ENCODE peak calls at places on chromosomes 2 and 18, in eight cellular contexts. One of them, this sample, is unnamed. For H3K9me3, the result is how much of the 10 kb centered on the place peaks cover.

GRCh38 chr2:63544017-63544627 is 44.2 kb downstream of the WDPCP start:
- DNase-seq in H9: no peak
- DNase-seq in T-helper 17 cell: no peak
- DNase-seq in psoas muscle: no peak
- DNase-seq in upper lobe of right lung: no peak
- DNase-seq in fibroblast of lung: peak
- DNase-seq in cardiac muscle cell: peak
- DNase-seq in right atrium auricular region: no peak
- DNase-seq in this sample: no peak

GRCh38 chr2:75424936-75425619 is 135.7 kb downstream of the EVA1A start:
- DNase-seq in cardiac muscle cell: no peak
- DNase-seq in fibroblast of lung: peak
- DNase-seq in upper lobe of right lung: peak
- DNase-seq in H9: peak
- DNase-seq in psoas muscle: no peak
- DNase-seq in T-helper 17 cell: no peak
- DNase-seq in right atrium auricular region: no peak
- DNase-seq in this sample: peak

GRCh38 chr2:169109502-169110409 is 40.4 kb downstream of the DHRS9 start:
- DNase-seq in cardiac muscle cell: peak
- DNase-seq in fibroblast of lung: peak
- DNase-seq in psoas muscle: peak
- DNase-seq in right atrium auricular region: peak
- DNase-seq in H9: peak
- DNase-seq in T-helper 17 cell: peak
- DNase-seq in upper lobe of right lung: peak
- DNase-seq in this sample: peak

GRCh38 chr2:72579595-72580180 is 246.1 kb downstream of the EXOC6B start:
- DNase-seq in fibroblast of lung: peak
- DNase-seq in T-helper 17 cell: no peak
- DNase-seq in H9: no peak
- DNase-seq in psoas muscle: no peak
- DNase-seq in right atrium auricular region: no peak
- DNase-seq in upper lobe of right lung: no peak
- DNase-seq in cardiac muscle cell: peak
- DNase-seq in this sample: no peak

GRCh38 chr2:231344851-231345250 is 50.7 kb upstream of the B3GNT7 start:
- DNase-seq in psoas muscle: no peak
- DNase-seq in fibroblast of lung: no peak
- DNase-seq in T-helper 17 cell: no peak
- DNase-seq in cardiac muscle cell: no peak
- DNase-seq in upper lobe of right lung: no peak
- DNase-seq in right atrium auricular region: no peak
- DNase-seq in H9: no peak
- DNase-seq in this sample: peak

GRCh38 chr2:240812301-240812680 is 7.7 kb downstream of the KIF1A start:
- DNase-seq in psoas muscle: no peak
- DNase-seq in upper lobe of right lung: peak
- DNase-seq in right atrium auricular region: no peak
- DNase-seq in T-helper 17 cell: no peak
- DNase-seq in H9: peak
- DNase-seq in cardiac muscle cell: no peak
- DNase-seq in fibroblast of lung: no peak
- DNase-seq in this sample: peak

GRCh38 chr18:48036191-48036590 is 105.7 kb upstream of the SMAD2 start:
- DNase-seq in H9: no peak
- DNase-seq in T-helper 17 cell: no peak
- DNase-seq in cardiac muscle cell: no peak
- DNase-seq in upper lobe of right lung: no peak
- DNase-seq in psoas muscle: no peak
- DNase-seq in fibroblast of lung: peak
- DNase-seq in right atrium auricular region: peak
- DNase-seq in this sample: peak

GRCh38 chr2:197369946-197370325 is 59.4 kb upstream of the ANKRD44 start:
- DNase-seq in fibroblast of lung: peak
- DNase-seq in right atrium auricular region: no peak
- DNase-seq in H9: no peak
- DNase-seq in upper lobe of right lung: no peak
- DNase-seq in T-helper 17 cell: no peak
- DNase-seq in psoas muscle: no peak
- DNase-seq in cardiac muscle cell: no peak
- DNase-seq in this sample: no peak

GRCh38 chr18:57772387-57772799 is 30.7 kb downstream of the ATP8B1 start:
- DNase-seq in fibroblast of lung: no peak
- DNase-seq in right atrium auricular region: no peak
- DNase-seq in T-helper 17 cell: no peak
- DNase-seq in upper lobe of right lung: no peak
- DNase-seq in psoas muscle: peak
- DNase-seq in cardiac muscle cell: no peak
- DNase-seq in H9: no peak
- DNase-seq in this sample: peak

GRCh38 chr2:231810905-231811304 is 24.7 kb downstream of the COPS7B start:
- DNase-seq in cardiac muscle cell: no peak
- DNase-seq in psoas muscle: no peak
- DNase-seq in T-helper 17 cell: no peak
- DNase-seq in H9: no peak
- DNase-seq in right atrium auricular region: no peak
- DNase-seq in upper lobe of right lung: no peak
- DNase-seq in fibroblast of lung: peak
- DNase-seq in this sample: peak

GRCh38 chr18:58195278-58195721 is 151.3 kb downstream of the NEDD4L start:
- DNase-seq in right atrium auricular region: no peak
- DNase-seq in cardiac muscle cell: peak
- DNase-seq in upper lobe of right lung: peak
- DNase-seq in H9: peak
- DNase-seq in fibroblast of lung: no peak
- DNase-seq in psoas muscle: no peak
- DNase-seq in T-helper 17 cell: peak
- DNase-seq in this sample: peak

GRCh38 chr2:19648583-19648982 is 253.2 kb downstream of the TTC32 start:
- DNase-seq in fibroblast of lung: peak
- DNase-seq in psoas muscle: peak
- DNase-seq in T-helper 17 cell: no peak
- DNase-seq in H9: no peak
- DNase-seq in right atrium auricular region: no peak
- DNase-seq in cardiac muscle cell: no peak
- DNase-seq in upper lobe of right lung: no peak
- DNase-seq in this sample: no peak

GRCh38 chr2:85712261-85712660 is 18.1 kb downstream of the GNLY start:
- DNase-seq in right atrium auricular region: peak
- DNase-seq in cardiac muscle cell: no peak
- DNase-seq in upper lobe of right lung: peak
- DNase-seq in fibroblast of lung: no peak
- DNase-seq in H9: no peak
- DNase-seq in T-helper 17 cell: no peak
- DNase-seq in psoas muscle: no peak
- DNase-seq in this sample: no peak

GRCh38 chr18:27839141-27839540 is 337.8 kb downstream of the CDH2 start:
- DNase-seq in fibroblast of lung: peak
- DNase-seq in upper lobe of right lung: no peak
- DNase-seq in cardiac muscle cell: no peak
- DNase-seq in psoas muscle: no peak
- DNase-seq in right atrium auricular region: no peak
- DNase-seq in H9: no peak
- DNase-seq in T-helper 17 cell: no peak
- DNase-seq in this sample: no peak

GRCh38 chr2:159807183-159808037 is 9.4 kb upstream of the CD302 start:
- DNase-seq in cardiac muscle cell: peak
- DNase-seq in T-helper 17 cell: no peak
- DNase-seq in upper lobe of right lung: no peak
- DNase-seq in H9: peak
- DNase-seq in psoas muscle: no peak
- DNase-seq in right atrium auricular region: no peak
- DNase-seq in fibroblast of lung: peak
- DNase-seq in this sample: peak

GRCh38 chr2:161552015-161552414 is 72.2 kb upstream of the SLC4A10 start:
- DNase-seq in cardiac muscle cell: no peak
- DNase-seq in right atrium auricular region: no peak
- DNase-seq in H9: no peak
- DNase-seq in fibroblast of lung: no peak
- DNase-seq in upper lobe of right lung: no peak
- DNase-seq in T-helper 17 cell: no peak
- DNase-seq in psoas muscle: no peak
- DNase-seq in this sample: no peak

GRCh38 chr2:10254373-10255188 is 48.1 kb upstream of the HPCAL1 start:
- DNase-seq in right atrium auricular region: no peak
- DNase-seq in upper lobe of right lung: peak
- DNase-seq in fibroblast of lung: peak
- DNase-seq in psoas muscle: peak
- DNase-seq in T-helper 17 cell: no peak
- DNase-seq in cardiac muscle cell: no peak
- DNase-seq in H9: no peak
- DNase-seq in this sample: peak

GRCh38 chr2:17506736-17507616 is 11.3 kb downstream of the RAD51AP2 start:
- DNase-seq in T-helper 17 cell: no peak
- DNase-seq in H9: no peak
- DNase-seq in right atrium auricular region: no peak
- DNase-seq in cardiac muscle cell: no peak
- DNase-seq in fibroblast of lung: peak
- DNase-seq in upper lobe of right lung: no peak
- DNase-seq in psoas muscle: no peak
- DNase-seq in this sample: no peak

DNA sequence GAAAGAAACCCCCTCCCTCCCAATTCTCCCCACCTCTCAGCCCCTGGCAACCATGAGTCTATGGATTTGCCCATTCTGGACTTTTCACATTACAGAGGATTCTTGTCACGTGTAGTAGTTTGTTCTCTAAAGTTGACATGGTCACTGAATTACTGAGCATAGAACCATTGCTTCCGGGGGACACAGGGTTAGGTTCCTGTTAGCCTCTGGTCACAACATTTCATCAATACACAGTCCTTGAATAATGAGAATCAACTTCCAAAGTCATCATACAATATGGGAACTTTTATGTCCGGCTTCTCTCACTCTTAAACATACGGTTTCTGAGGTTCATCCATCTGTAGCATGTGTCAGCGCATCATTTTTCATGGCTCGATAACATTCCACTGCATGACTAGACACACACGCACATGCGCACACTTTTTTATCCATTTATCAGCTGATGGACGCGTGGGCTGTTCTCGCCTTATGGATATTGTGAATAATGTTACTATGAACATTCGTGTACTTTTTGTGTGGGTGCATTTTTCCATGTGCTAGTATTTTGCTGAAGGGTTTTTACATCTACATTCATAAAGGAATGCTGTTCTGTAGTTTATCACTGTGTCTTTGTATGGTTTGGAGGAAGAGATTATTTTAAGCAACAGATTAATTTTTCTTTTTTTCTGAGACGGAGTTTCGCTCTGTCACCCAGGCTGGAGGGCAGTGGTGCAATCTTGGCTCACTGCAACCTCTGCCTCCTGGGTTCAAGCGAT is 48.1 kb downstream of the PARD6G start:
- DNase-seq in H9: no peak
- DNase-seq in cardiac muscle cell: no peak
- DNase-seq in right atrium auricular region: no peak
- DNase-seq in fibroblast of lung: no peak
- DNase-seq in upper lobe of right lung: no peak
- DNase-seq in T-helper 17 cell: no peak
- DNase-seq in psoas muscle: no peak
- DNase-seq in this sample: no peak
- H3K9me3 ChIP-seq in H9: under half
- H3K9me3 ChIP-seq in cardiac muscle cell: under half
- H3K9me3 ChIP-seq in right atrium auricular region: under half
- H3K9me3 ChIP-seq in fibroblast of lung: under half
- H3K9me3 ChIP-seq in upper lobe of right lung: under half
- H3K9me3 ChIP-seq in T-helper 17 cell: under half
- H3K9me3 ChIP-seq in psoas muscle: under half
- H3K9me3 ChIP-seq in this sample: under half

GRCh38 chr18:35277633-35278032 is 12.4 kb downstream of the ZSCAN30 start:
- DNase-seq in T-helper 17 cell: no peak
- DNase-seq in H9: no peak
- DNase-seq in right atrium auricular region: no peak
- DNase-seq in psoas muscle: no peak
- DNase-seq in fibroblast of lung: no peak
- DNase-seq in cardiac muscle cell: no peak
- DNase-seq in upper lobe of right lung: no peak
- DNase-seq in this sample: no peak
- H3K9me3 ChIP-seq in T-helper 17 cell: under half
- H3K9me3 ChIP-seq in H9: under half
- H3K9me3 ChIP-seq in right atrium auricular region: under half
- H3K9me3 ChIP-seq in psoas muscle: under half
- H3K9me3 ChIP-seq in fibroblast of lung: under half
- H3K9me3 ChIP-seq in cardiac muscle cell: under half
- H3K9me3 ChIP-seq in upper lobe of right lung: under half
- H3K9me3 ChIP-seq in this sample: half or more

GRCh38 chr2:172578054-172578453 is 22.2 kb downstream of the PDK1 start:
- DNase-seq in T-helper 17 cell: no peak
- DNase-seq in upper lobe of right lung: no peak
- DNase-seq in psoas muscle: no peak
- DNase-seq in cardiac muscle cell: no peak
- DNase-seq in H9: no peak
- DNase-seq in right atrium auricular region: no peak
- DNase-seq in fibroblast of lung: no peak
- DNase-seq in this sample: no peak

GRCh38 chr2:172578860-172579512 is 23.1 kb downstream of the PDK1 start:
- DNase-seq in psoas muscle: no peak
- DNase-seq in upper lobe of right lung: no peak
- DNase-seq in H9: no peak
- DNase-seq in cardiac muscle cell: no peak
- DNase-seq in fibroblast of lung: no peak
- DNase-seq in right atrium auricular region: no peak
- DNase-seq in T-helper 17 cell: no peak
- DNase-seq in this sample: no peak

GRCh38 chr2:172571245-172571644 is 15.4 kb downstream of the PDK1 start:
- DNase-seq in upper lobe of right lung: no peak
- DNase-seq in fibroblast of lung: no peak
- DNase-seq in psoas muscle: no peak
- DNase-seq in T-helper 17 cell: no peak
- DNase-seq in cardiac muscle cell: no peak
- DNase-seq in right atrium auricular region: no peak
- DNase-seq in H9: no peak
- DNase-seq in this sample: no peak

GRCh38 chr2:172572981-172573380 is 17.1 kb downstream of the PDK1 start:
- DNase-seq in upper lobe of right lung: no peak
- DNase-seq in psoas muscle: no peak
- DNase-seq in cardiac muscle cell: no peak
- DNase-seq in fibroblast of lung: no peak
- DNase-seq in T-helper 17 cell: no peak
- DNase-seq in right atrium auricular region: no peak
- DNase-seq in H9: no peak
- DNase-seq in this sample: no peak

GRCh38 chr2:172574965-172575364 is 19.1 kb downstream of the PDK1 start:
- DNase-seq in fibroblast of lung: no peak
- DNase-seq in T-helper 17 cell: no peak
- DNase-seq in H9: no peak
- DNase-seq in psoas muscle: no peak
- DNase-seq in cardiac muscle cell: no peak
- DNase-seq in right atrium auricular region: no peak
- DNase-seq in upper lobe of right lung: no peak
- DNase-seq in this sample: no peak
- H3K9me3 ChIP-seq in fibroblast of lung: under half
- H3K9me3 ChIP-seq in T-helper 17 cell: under half
- H3K9me3 ChIP-seq in H9: under half
- H3K9me3 ChIP-seq in psoas muscle: under half
- H3K9me3 ChIP-seq in cardiac muscle cell: under half
- H3K9me3 ChIP-seq in right atrium auricular region: under half
- H3K9me3 ChIP-seq in upper lobe of right lung: under half
- H3K9me3 ChIP-seq in this sample: half or more

DNA sequence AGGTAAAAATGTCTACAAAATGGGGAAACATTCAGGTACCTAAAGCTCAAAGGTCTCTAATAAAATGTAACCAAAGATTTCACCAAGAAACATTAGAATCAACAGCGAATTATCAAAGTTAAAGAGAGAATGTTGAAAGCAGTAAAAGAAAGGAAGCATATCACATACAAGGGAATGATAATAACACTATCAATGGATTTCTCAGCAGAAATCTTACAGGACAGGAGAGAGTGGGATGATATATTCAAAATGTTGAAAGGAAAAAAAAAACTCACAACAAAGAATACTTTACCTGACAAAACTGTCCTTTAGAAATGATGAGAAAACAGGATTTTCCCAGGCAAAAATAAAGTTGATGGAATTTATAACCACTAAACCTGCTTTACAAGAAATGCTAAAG is 591.2 kb upstream of the POU3F3 start:
- DNase-seq in T-helper 17 cell: no peak
- DNase-seq in cardiac muscle cell: no peak
- DNase-seq in fibroblast of lung: no peak
- DNase-seq in H9: no peak
- DNase-seq in upper lobe of right lung: no peak
- DNase-seq in psoas muscle: no peak
- DNase-seq in right atrium auricular region: no peak
- DNase-seq in this sample: no peak
- H3K9me3 ChIP-seq in T-helper 17 cell: under half
- H3K9me3 ChIP-seq in cardiac muscle cell: under half
- H3K9me3 ChIP-seq in fibroblast of lung: under half
- H3K9me3 ChIP-seq in H9: under half
- H3K9me3 ChIP-seq in upper lobe of right lung: under half
- H3K9me3 ChIP-seq in psoas muscle: under half
- H3K9me3 ChIP-seq in right atrium auricular region: half or more
- H3K9me3 ChIP-seq in this sample: under half

This sample was measured in endodermal cell.